ENCODE peak calls at places on chromosomes 2 and 18, in seven cellular contexts. K is GM04504, W is T follicular helper cell, Q is hypothalamus, Z is amniotic epithelial cell, L is T-cell, C is HFFc6. Y is an unnamed sample.

GRCh38 chr2:66508358-66509071 is 73.6 kb downstream of the MEIS1 start:
- DNase-seq in Z (peak; percentile 56), W (no peak), L (no peak), K (peak; percentile 38), C (peak; percentile 45), Q (no peak), Y (no peak)

GRCh38 chr2:158459161-158460003 is 2.6 kb downstream of the PKP4 start:
- DNase-seq in K (no peak), Z (no peak), C (no peak), W (no peak), L (no peak), Q (no peak), Y (no peak)

GRCh38 chr2:207950063-207950760 is 75.1 kb downstream of the PLEKHM3 start:
- DNase-seq in C (no peak), Q (no peak), K (no peak), L (no peak), Z (peak; percentile 4), W (no peak), Y (no peak)

GRCh38 chr18:47968721-47969120 is 38.3 kb upstream of the SMAD2 start:
- DNase-seq in W (no peak), Q (no peak), C (peak; percentile 29), Z (peak; percentile 21), K (no peak), L (no peak), Y (no peak)

GRCh38 chr2:133054297-133054696 is 384.3 kb upstream of the LYPD1 start:
- DNase-seq in C (no peak), K (no peak), Z (peak; percentile 12), Q (no peak), W (no peak), L (no peak), Y (no peak)

GRCh38 chr18:7482342-7482741 is 84.8 kb upstream of the PTPRM start:
- DNase-seq in Z (peak; percentile 31), C (no peak), K (no peak), L (no peak), Q (no peak), W (no peak), Y (no peak)

GRCh38 chr2:176139621-176140020 is 10.1 kb downstream of the HOXD8 start:
- DNase-seq in W (no peak), Z (no peak), K (no peak), C (no peak), Q (no peak), L (no peak), Y (no peak)

GRCh38 chr2:62570861-62571698 is 65.1 kb upstream of the TMEM17 start:
- DNase-seq in L (no peak), K (no peak), Q (no peak), W (no peak), C (no peak), Z (no peak), Y (no peak)

GRCh38 chr2:6934758-6935638 is 17.8 kb downstream of the RNF144A start:
- DNase-seq in K (no peak), W (no peak), L (no peak), Q (no peak), C (no peak), Z (no peak), Y (no peak)

GRCh38 chr2:98390571-98391476 is 44.6 kb downstream of the CNGA3 start:
- DNase-seq in K (no peak), W (no peak), C (no peak), L (no peak), Z (no peak), Q (no peak), Y (no peak)

GRCh38 chr2:70716131-70716766 is 51.8 kb downstream of the ADD2 start:
- DNase-seq in L (no peak), W (no peak), Z (no peak), C (no peak), K (no peak), Q (no peak), Y (no peak)

GRCh38 chr2:177799531-177799930 is 273.0 kb downstream of the PDE11A start:
- DNase-seq in W (no peak), L (no peak), Z (peak; percentile 37), K (no peak), C (peak; percentile 35), Q (no peak), Y (no peak)

GRCh38 chr2:190202604-190203003 is 117.0 kb downstream of the HIBCH start:
- DNase-seq in K (no peak), L (no peak), C (no peak), Q (no peak), Z (no peak), W (no peak), Y (no peak)

GRCh38 chr2:142065700-142066099 is 65.1 kb downstream of the LRP1B start:
- DNase-seq in Z (no peak), Q (no peak), L (no peak), C (no peak), K (no peak), W (no peak), Y (no peak)

GRCh38 chr2:23564618-23564967 is 179.6 kb downstream of the KLHL29 start:
- DNase-seq in K (no peak), L (no peak), Q (no peak), Z (no peak), C (peak; percentile 48), W (no peak), Y (no peak)

Y was measured in T-helper 9 cell.